ENCODE peak calls at places on chromosomes 5 and 9, in six cellular contexts. I, L, W, M, B and R are unnamed samples.

GRCh38 chr5:87909382-87909781 is 359.3 kb downstream of the TMEM161B start:
- DNase-seq in L (no peak), W (no peak), I (no peak), M (peak), B (no peak), R (no peak)

GRCh38 chr9:3271581-3271980 is 254.2 kb downstream of the RFX3 start:
- DNase-seq in B (peak), L (no peak), I (no peak), W (no peak), M (peak), R (no peak)

GRCh38 chr5:180216646-180217171 is 7.7 kb upstream of the RASGEF1C start:
- DNase-seq in B (no peak), L (no peak), I (no peak), W (no peak), M (no peak), R (no peak)

GRCh38 chr9:110531776-110532175 is 47.8 kb downstream of the SVEP1 start:
- DNase-seq in L (no peak), W (no peak), B (no peak), M (no peak), I (no peak), R (peak)

GRCh38 chr9:129138476-129139232 is 27.4 kb downstream of the PTPA start:
- DNase-seq in W (no peak), L (peak), I (peak), B (no peak), M (no peak), R (no peak)

GRCh38 chr5:34687269-34688011 is 31.3 kb downstream of the RAI14 start:
- DNase-seq in M (no peak), W (peak), I (no peak), L (no peak), B (no peak), R (no peak)

GRCh38 chr5:157172408-157172807 is 6.3 kb upstream of the GARIN3 start:
- DNase-seq in M (no peak), I (peak), W (no peak), B (no peak), L (no peak), R (peak)

GRCh38 chr5:179914032-179914755 is 6.5 kb upstream of the TBC1D9B start:
- DNase-seq in M (peak), W (no peak), B (no peak), L (peak), I (peak), R (no peak)

GRCh38 chr5:127723571-127723970 is 20.4 kb downstream of the CCDC192 start:
- DNase-seq in L (peak), W (no peak), B (no peak), I (no peak), M (no peak), R (no peak)

GRCh38 chr9:95785209-95785608 is 90.3 kb upstream of the ERCC6L2 start:
- DNase-seq in W (no peak), I (no peak), M (no peak), B (no peak), L (no peak), R (no peak)

GRCh38 chr9:72864327-72864726 is 88.5 kb downstream of the ALDH1A1 start:
- DNase-seq in I (no peak), W (no peak), L (no peak), M (no peak), B (no peak), R (no peak)

GRCh38 chr5:8058626-8059180 is 189.8 kb downstream of the MTRR start:
- DNase-seq in B (no peak), L (no peak), I (no peak), M (no peak), W (no peak), R (no peak)

GRCh38 chr9:124134526-124134925 is 123.0 kb downstream of the LHX2 start:
- DNase-seq in I (no peak), L (no peak), M (no peak), B (no peak), W (no peak), R (no peak)

GRCh38 chr5:147697380-147697779 is 85.1 kb downstream of the JAKMIP2 start:
- DNase-seq in W (no peak), M (no peak), B (no peak), I (no peak), L (no peak), R (no peak)

GRCh38 chr9:38385896-38386295 is 6.6 kb upstream of the ALDH1B1 start:
- DNase-seq in L (no peak), M (no peak), B (no peak), W (no peak), I (no peak), R (no peak)

GRCh38 chr9:38388283-38389223 is 3.9 kb upstream of the ALDH1B1 start:
- DNase-seq in I (no peak), W (no peak), M (no peak), B (no peak), L (no peak), R (no peak)

GRCh38 chr9:38384990-38385848 is 7.3 kb upstream of the ALDH1B1 start:
- DNase-seq in M (peak), B (no peak), W (no peak), L (no peak), I (no peak), R (no peak)

GRCh38 chr9:38387751-38388150 is 4.8 kb upstream of the ALDH1B1 start:
- DNase-seq in W (no peak), M (no peak), I (no peak), L (no peak), B (no peak), R (no peak)

DNA sequence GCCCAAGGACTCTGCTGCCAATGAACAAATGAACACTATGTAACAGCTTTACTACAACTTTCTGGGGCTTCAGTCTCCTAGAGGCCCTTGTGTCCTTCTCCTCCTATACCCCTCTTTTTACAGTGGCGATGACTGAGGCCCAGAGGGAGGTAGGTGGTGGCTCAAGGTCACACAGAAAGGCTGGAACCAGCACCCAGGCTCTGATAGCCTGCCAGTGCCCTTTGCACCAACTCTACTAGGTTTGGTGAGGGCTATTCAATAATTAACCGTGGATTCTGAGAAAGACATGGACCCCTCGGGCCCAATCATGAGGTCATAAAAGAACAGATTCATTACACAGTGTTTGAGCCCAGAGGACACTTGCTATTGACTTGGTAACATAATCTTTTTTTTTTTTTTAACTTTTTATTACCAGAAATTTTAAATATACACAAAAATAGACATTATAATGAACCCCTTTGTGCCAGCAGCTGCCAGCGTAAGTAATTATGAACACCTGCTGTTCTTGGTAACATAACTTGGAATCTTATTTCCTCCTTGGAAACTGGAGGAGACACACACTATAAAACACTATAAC is 6.1 kb upstream of the ALDH1B1 start:
- DNase-seq in M (no peak), B (no peak), L (no peak), I (no peak), W (no peak), R (no peak)
- TF ChIP-seq EZH2phosphoT487 in M (no peak), B (no peak), L (no peak), I (no peak), W (no peak), R (no peak)

GRCh38 chr9:114850871-114851270 is 45.0 kb upstream of the TNFSF15 start:
- DNase-seq in M (no peak), I (no peak), W (no peak), B (no peak), L (peak), R (no peak)
- H3K27ac ChIP-seq in M (no peak), I (no peak), W (no peak), B (no peak), L (peak), R (no peak)

GRCh38 chr9:127426756-127427155 is 2.6 kb downstream of the ZNF79 start:
- DNase-seq in M (no peak), W (no peak), L (no peak), B (no peak), I (no peak), R (no peak)
- H3K4me3 ChIP-seq in M (no peak), W (no peak), L (no peak), B (no peak), I (no peak), R (no peak)

DNA sequence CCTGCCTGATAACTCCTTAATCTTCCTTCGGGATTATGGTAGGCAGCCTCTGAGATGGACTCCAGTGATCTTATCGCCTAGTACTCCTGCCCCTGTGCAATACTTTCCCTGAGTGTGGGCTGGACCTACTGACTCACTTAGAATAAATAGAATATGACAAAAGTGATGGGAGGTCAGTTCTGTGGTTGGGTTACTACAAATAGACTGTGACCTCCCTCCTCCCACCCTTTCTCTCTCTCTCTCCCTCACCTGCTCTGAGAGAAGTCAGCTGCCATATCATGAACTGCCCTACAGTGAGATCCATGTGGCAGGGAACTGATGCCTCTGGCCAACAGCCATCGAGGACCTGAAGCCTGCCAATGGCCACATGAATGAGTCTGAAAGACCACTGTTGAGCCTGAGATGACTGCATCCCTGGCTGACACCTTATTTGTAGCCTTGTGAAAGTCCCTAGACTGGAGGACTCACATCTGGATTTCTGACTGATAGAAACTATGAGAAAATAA is 31.7 kb downstream of the NRG2 start:
- DNase-seq in B (no peak), I (no peak), W (no peak), M (no peak), L (peak), R (peak)
- TF ChIP-seq EZH2phosphoT487 in B (no peak), I (no peak), W (no peak), M (no peak), L (no peak), R (no peak)

GRCh38 chr9:14692918-14693861 is at the start of gene ZDHHC21:
- DNase-seq in W (no peak), I (peak), B (peak), L (peak), M (peak), R (peak)
- H3K27ac ChIP-seq in W (peak), I (peak), B (no peak), L (no peak), M (peak), R (peak)

GRCh38 chr9:127153484-127153883 is 31.0 kb upstream of the ANGPTL2 start:
- DNase-seq in I (no peak), L (no peak), M (no peak), B (no peak), W (no peak), R (no peak)

GRCh38 chr9:127144670-127145458 is 22.4 kb upstream of the ANGPTL2 start:
- DNase-seq in W (no peak), B (no peak), M (no peak), I (no peak), L (no peak), R (no peak)

GRCh38 chr9:127149463-127150390 is 27.3 kb upstream of the ANGPTL2 start:
- DNase-seq in W (no peak), I (no peak), M (no peak), L (no peak), B (no peak), R (no peak)

GRCh38 chr9:127148014-127148413 is 25.6 kb upstream of the ANGPTL2 start:
- DNase-seq in W (no peak), I (no peak), L (no peak), B (no peak), M (no peak), R (no peak)

DNA sequence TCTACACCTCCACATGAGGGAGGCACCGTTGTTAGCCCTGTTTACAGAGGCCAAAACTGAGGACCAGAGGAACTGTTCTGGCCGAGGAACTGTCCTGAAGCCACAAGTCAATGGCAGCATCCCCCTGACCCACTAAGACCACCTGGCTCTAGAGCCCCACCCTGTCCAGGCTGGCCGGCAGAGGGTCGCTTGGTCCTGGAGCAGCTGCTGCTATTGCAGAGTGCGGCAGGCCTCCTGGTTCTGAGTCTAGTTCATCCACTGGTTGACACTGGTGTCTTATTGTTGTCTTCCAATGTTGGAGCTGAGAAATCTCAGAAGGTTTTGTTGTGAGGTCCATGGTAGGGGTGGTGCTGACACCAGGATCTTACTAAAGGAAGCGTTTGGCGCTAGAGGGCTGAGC is 26.6 kb upstream of the ANGPTL2 start:
- DNase-seq in M (no peak), W (no peak), L (no peak), B (no peak), I (no peak), R (no peak)
- H3K4me3 ChIP-seq in M (no peak), W (no peak), L (no peak), B (no peak), I (no peak), R (no peak)

DNA sequence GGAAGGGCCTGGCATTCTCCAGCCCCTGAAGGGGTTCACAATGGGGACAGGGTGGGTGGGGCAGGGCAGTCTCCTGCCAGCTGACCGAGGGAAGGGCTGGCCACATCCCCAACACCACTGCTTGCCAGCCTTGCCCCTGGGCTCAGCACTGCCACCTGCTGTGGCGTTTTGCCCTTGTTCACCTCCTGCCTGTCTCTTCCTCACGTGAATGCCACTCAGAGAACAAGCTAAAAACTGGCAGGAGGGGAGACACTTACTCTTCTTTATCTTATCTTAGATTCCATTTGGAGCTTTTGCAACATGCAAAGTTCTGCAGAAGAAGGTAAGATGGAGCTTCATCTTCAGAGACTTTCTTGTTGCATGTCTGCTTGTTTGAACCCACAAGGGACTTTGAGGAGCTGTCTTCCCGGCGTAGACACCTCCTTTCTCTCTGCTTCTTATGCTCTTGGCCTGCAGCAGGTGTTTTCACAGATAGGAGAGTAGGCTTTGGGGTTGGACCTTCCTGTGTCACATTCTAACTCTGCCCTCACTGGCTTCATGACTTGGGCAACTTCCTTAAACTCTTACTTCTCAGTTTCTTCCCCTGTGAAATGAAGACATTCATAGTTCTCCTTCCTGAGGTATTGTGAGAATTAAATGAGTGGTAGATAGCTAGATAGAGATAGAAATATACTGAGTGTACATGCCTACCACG is 4.1 kb downstream of the LRSAM1 start:
- DNase-seq in L (peak), I (peak), M (no peak), W (no peak), B (no peak), R (no peak)
- TF ChIP-seq EZH2phosphoT487 in L (no peak), I (no peak), M (no peak), W (no peak), B (no peak), R (no peak)

GRCh38 chr5:83549681-83550080 is 78.1 kb downstream of the VCAN start:
- DNase-seq in L (no peak), B (no peak), I (no peak), M (no peak), W (no peak), R (no peak)
- H3K27ac ChIP-seq in L (no peak), B (no peak), I (no peak), M (no peak), W (no peak), R (no peak)

DNA sequence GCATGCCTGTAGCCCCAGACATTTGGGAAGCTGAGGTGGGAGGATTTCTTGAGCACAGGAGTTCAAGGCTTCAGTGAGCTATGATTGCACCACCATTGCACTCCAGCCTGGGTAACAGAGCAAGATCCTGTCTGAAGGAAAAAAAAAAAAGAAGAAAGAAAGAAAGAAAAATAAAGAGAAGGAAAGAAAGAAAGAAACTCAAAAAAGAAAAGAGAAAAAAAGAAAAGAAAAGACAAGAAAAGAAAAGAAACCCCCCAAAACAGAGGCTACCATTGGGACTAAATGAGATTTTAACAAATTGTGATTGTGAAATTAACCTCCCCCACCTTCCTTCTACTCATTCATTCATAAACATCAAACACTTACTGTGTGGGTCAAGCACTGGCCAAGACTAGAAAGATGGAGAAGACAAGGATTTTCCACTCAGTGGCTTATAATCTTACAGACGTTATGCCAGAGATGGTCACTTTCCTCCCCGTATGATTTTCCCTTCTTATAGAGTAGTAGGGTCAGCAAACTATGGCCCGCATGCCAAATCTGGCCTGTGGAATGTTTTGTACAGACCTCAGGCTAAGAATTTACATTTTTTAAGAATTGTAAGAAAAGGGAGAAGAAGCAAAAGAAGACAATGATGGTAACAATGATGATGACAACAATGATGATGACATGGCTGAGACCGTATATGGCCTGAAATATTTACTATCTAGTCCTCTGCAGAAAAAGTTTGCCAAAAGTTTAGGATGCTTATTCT is 1.1 kb upstream of the FYB1 start:
- DNase-seq in I (no peak), B (no peak), L (no peak), M (no peak), W (no peak), R (no peak)
- H3K4me3 ChIP-seq in I (no peak), B (no peak), L (no peak), M (no peak), W (no peak), R (no peak)

GRCh38 chr9:27528278-27528885 is 1.2 kb downstream of the MOB3B start:
- DNase-seq in I (no peak), W (no peak), M (peak), L (no peak), B (peak), R (no peak)
- TF ChIP-seq EZH2phosphoT487 in I (no peak), W (no peak), M (no peak), L (no peak), B (no peak), R (no peak)